ENCODE peak calls at places on chromosome 13, in seven cellular contexts. F is GM23248, Q is H54, S is mesothelial cell of epicardium, N is globus pallidus, T is upper lobe of right lung, L is amygdala. O is an unnamed sample.

GRCh38 chr13:76637651-76638111 is 248.5 kb downstream of the KCTD12 start:
- DNase-seq in F (peak), Q (no peak), S (no peak), N (no peak), T (no peak), L (no peak), O (no peak)

GRCh38 chr13:96053003-96053703 is at the start of gene UGGT2:
- DNase-seq in F (peak), Q (peak), S (peak), N (peak), T (peak), L (peak), O (peak)

GRCh38 chr13:91659583-91660415 is 261.4 kb downstream of the GPC5 start:
- DNase-seq in F (no peak), Q (no peak), S (no peak), N (no peak), T (no peak), L (no peak), O (no peak)

GRCh38 chr13:52848455-52849190 is at the start of gene PCDH8:
- DNase-seq in F (peak), Q (no peak), S (no peak), N (peak), T (no peak), L (peak), O (no peak)

GRCh38 chr13:75010941-75011340 is 471.0 kb downstream of the TBC1D4 start:
- DNase-seq in F (no peak), Q (no peak), S (no peak), N (no peak), T (no peak), L (no peak), O (no peak)

GRCh38 chr13:111907341-111907880 is 159.5 kb upstream of the SOX1 start:
- DNase-seq in F (no peak), Q (no peak), S (no peak), N (no peak), T (no peak), L (no peak), O (no peak)

GRCh38 chr13:113075711-113076110 is 29.9 kb upstream of the F7 start:
- DNase-seq in F (no peak), Q (no peak), S (no peak), N (no peak), T (no peak), L (no peak), O (no peak)

GRCh38 chr13:78610381-78610883 is 7.1 kb upstream of the POU4F1 start:
- DNase-seq in F (no peak), Q (no peak), S (no peak), N (no peak), T (no peak), L (no peak), O (no peak)

GRCh38 chr13:35219021-35219420 is 257.5 kb downstream of the MAB21L1 start:
- DNase-seq in F (no peak), Q (no peak), S (no peak), N (no peak), T (no peak), L (no peak), O (no peak)

GRCh38 chr13:51523082-51523518 is 61.2 kb upstream of the WDFY2 start:
- DNase-seq in F (peak), Q (no peak), S (no peak), N (peak), T (no peak), L (no peak), O (no peak)

GRCh38 chr13:60062502-60062901 is 101.2 kb downstream of the DIAPH3 start:
- DNase-seq in F (no peak), Q (no peak), S (no peak), N (no peak), T (no peak), L (no peak), O (no peak)

GRCh38 chr13:48178126-48178525 is 54.9 kb upstream of the ITM2B start:
- DNase-seq in F (no peak), Q (no peak), S (no peak), N (no peak), T (no peak), L (no peak), O (no peak)

GRCh38 chr13:80010286-80010831 is 330.6 kb downstream of the SPRY2 start:
- DNase-seq in F (no peak), Q (no peak), S (no peak), N (peak), T (no peak), L (no peak), O (no peak)

GRCh38 chr13:35994131-35994966 is 136.8 kb downstream of the DCLK1 start:
- DNase-seq in F (peak), Q (peak), S (no peak), N (no peak), T (no peak), L (no peak), O (no peak)

GRCh38 chr13:50015263-50015662 is at the start of gene KCNRG:
- DNase-seq in F (peak), Q (no peak), S (no peak), N (no peak), T (no peak), L (no peak), O (no peak)

GRCh38 chr13:83452292-83452950 is 429.9 kb downstream of the SLITRK1 start:
- DNase-seq in F (no peak), Q (no peak), S (no peak), N (no peak), T (peak), L (no peak), O (no peak)

O was measured in sciatic nerve.